ENCODE peak calls at places on chromosome 16, in five cellular contexts. One of them, this sample, is unnamed.

GRCh38 chr16:70576431-70577255 is 53.0 kb downstream of the SF3B3 start:
- DNase-seq in B cell: no peak
- DNase-seq in GM23338: peak
- DNase-seq in neural crest cell: no peak
- DNase-seq in fibroblast of lung: peak
- DNase-seq in this sample: no peak

GRCh38 chr16:48620445-48620844 is 10.5 kb upstream of the N4BP1 start:
- DNase-seq in B cell: no peak
- DNase-seq in GM23338: no peak
- DNase-seq in neural crest cell: no peak
- DNase-seq in fibroblast of lung: no peak
- DNase-seq in this sample: no peak

GRCh38 chr16:78127130-78127529 is 27.7 kb downstream of the WWOX start:
- DNase-seq in B cell: no peak
- DNase-seq in GM23338: no peak
- DNase-seq in neural crest cell: no peak
- DNase-seq in fibroblast of lung: peak
- DNase-seq in this sample: no peak

GRCh38 chr16:57859331-57859730 is 57.0 kb upstream of the KIFC3 start:
- DNase-seq in B cell: no peak
- DNase-seq in GM23338: peak
- DNase-seq in neural crest cell: no peak
- DNase-seq in fibroblast of lung: peak
- DNase-seq in this sample: no peak

GRCh38 chr16:18039931-18040330 is 296.6 kb downstream of the NPIPA8 start:
- DNase-seq in B cell: no peak
- DNase-seq in GM23338: no peak
- DNase-seq in neural crest cell: no peak
- DNase-seq in fibroblast of lung: peak
- DNase-seq in this sample: no peak

GRCh38 chr16:72787519-72788268 is 260.2 kb downstream of the ZFHX3 start:
- DNase-seq in B cell: peak
- DNase-seq in GM23338: peak
- DNase-seq in neural crest cell: peak
- DNase-seq in fibroblast of lung: peak
- DNase-seq in this sample: peak

GRCh38 chr16:59535298-59535697 is 801.2 kb upstream of the GOT2 start:
- DNase-seq in B cell: no peak
- DNase-seq in GM23338: peak
- DNase-seq in neural crest cell: no peak
- DNase-seq in fibroblast of lung: no peak
- DNase-seq in this sample: no peak

GRCh38 chr16:66070140-66070887 is 296.2 kb upstream of the CDH5 start:
- DNase-seq in B cell: no peak
- DNase-seq in GM23338: no peak
- DNase-seq in neural crest cell: no peak
- DNase-seq in fibroblast of lung: peak
- DNase-seq in this sample: no peak

GRCh38 chr16:86683441-86684194 is 105.3 kb downstream of the FOXL1 start:
- DNase-seq in B cell: no peak
- DNase-seq in GM23338: no peak
- DNase-seq in neural crest cell: no peak
- DNase-seq in fibroblast of lung: no peak
- DNase-seq in this sample: no peak

GRCh38 chr16:46897471-46897870 is 13.3 kb downstream of the GPT2 start:
- DNase-seq in B cell: no peak
- DNase-seq in GM23338: no peak
- DNase-seq in neural crest cell: no peak
- DNase-seq in fibroblast of lung: no peak
- DNase-seq in this sample: no peak

GRCh38 chr16:56255904-56256303 is 64.6 kb downstream of the GNAO1 start:
- DNase-seq in B cell: no peak
- DNase-seq in GM23338: no peak
- DNase-seq in neural crest cell: no peak
- DNase-seq in fibroblast of lung: no peak
- DNase-seq in this sample: no peak

GRCh38 chr16:54204756-54205155 is 81.8 kb downstream of the IRX3 start:
- DNase-seq in B cell: no peak
- DNase-seq in GM23338: no peak
- DNase-seq in neural crest cell: no peak
- DNase-seq in fibroblast of lung: no peak
- DNase-seq in this sample: no peak

GRCh38 chr16:69564845-69565610 is 738 bp upstream of the NFAT5 start:
- DNase-seq in B cell: peak
- DNase-seq in GM23338: peak
- DNase-seq in neural crest cell: no peak
- DNase-seq in fibroblast of lung: peak
- DNase-seq in this sample: no peak

GRCh38 chr16:70730944-70731343 is 45.1 kb upstream of the MTSS2 start:
- DNase-seq in B cell: no peak
- DNase-seq in GM23338: no peak
- DNase-seq in neural crest cell: no peak
- DNase-seq in fibroblast of lung: no peak
- DNase-seq in this sample: no peak

GRCh38 chr16:81497690-81498089 is 53.1 kb downstream of the CMIP start:
- DNase-seq in B cell: peak
- DNase-seq in GM23338: peak
- DNase-seq in neural crest cell: no peak
- DNase-seq in fibroblast of lung: no peak
- DNase-seq in this sample: no peak
- TF ChIP-seq CTCF in B cell: peak
- TF ChIP-seq CTCF in GM23338: peak
- TF ChIP-seq CTCF in neural crest cell: no peak
- TF ChIP-seq CTCF in fibroblast of lung: no peak
- TF ChIP-seq CTCF in this sample: no peak

DNA sequence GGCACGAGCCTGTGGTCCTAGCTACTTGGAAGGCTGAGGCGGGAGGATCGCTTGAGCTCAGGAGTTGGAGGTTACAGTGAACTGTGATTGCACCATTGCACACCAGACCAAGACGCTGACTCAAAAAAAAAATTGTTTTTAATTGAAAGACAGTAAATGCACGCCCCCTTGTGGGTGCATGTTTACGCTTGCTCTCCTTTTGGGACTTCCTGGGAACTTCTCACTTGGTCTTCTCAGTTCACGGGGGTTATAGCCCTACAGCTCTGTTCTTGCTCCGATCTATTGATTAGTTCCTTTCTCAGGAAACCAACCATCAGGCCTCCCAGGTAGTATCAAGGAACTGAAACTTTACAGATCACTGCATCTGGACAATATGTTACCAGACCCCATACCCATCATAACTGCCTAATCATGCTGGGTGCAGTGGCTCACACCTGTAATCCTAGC is 14.2 kb upstream of the RIPOR1 start:
- DNase-seq in B cell: peak
- DNase-seq in GM23338: peak
- DNase-seq in neural crest cell: peak
- DNase-seq in fibroblast of lung: peak
- DNase-seq in this sample: peak
- TF ChIP-seq CTCF in B cell: peak
- TF ChIP-seq CTCF in GM23338: peak
- TF ChIP-seq CTCF in neural crest cell: peak
- TF ChIP-seq CTCF in fibroblast of lung: peak
- TF ChIP-seq CTCF in this sample: peak

GRCh38 chr16:2755158-2755557 is 2.7 kb downstream of the SRRM2 start:
- DNase-seq in B cell: no peak
- DNase-seq in GM23338: no peak
- DNase-seq in neural crest cell: no peak
- DNase-seq in fibroblast of lung: no peak
- DNase-seq in this sample: no peak
- TF ChIP-seq CTCF in B cell: no peak
- TF ChIP-seq CTCF in GM23338: no peak
- TF ChIP-seq CTCF in neural crest cell: no peak
- TF ChIP-seq CTCF in fibroblast of lung: no peak
- TF ChIP-seq CTCF in this sample: no peak

DNA sequence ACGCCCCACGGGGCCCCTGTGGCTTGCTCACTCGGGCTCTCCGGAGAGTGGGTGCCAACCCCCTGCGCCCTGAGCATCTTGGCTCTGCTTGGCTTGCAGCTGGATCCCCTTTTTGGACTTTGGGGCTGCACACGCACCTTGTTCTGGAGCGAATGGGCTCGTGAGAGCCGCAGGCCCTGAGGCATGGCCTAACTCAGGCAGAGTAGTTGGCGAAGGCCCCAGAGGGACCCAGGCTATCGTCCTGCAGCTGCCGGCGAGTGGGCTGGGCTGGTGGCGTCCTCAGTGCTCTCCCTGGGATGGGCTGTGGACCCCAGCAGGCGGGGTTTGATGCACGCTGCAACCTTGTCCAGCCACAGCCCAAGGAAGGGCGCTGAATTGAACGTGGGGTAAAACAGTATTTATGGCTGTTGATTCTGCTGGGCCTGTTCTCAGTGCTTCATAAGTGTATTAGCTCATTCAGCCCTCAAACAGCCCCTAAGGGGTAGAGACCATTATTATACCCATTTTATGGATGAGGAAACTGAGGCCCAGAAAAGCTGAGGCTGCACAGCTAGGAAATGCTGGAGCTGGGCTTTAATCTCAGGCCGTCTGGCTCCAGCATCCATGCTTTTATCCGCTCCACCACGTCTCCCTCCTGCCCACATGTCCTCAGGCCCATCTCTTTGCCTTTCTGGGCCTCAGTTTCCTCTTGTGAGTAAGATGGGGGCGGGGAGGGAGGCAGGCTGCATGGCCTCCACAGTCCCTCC is 171.2 kb upstream of the CIBAR2 start:
- DNase-seq in B cell: no peak
- DNase-seq in GM23338: no peak
- DNase-seq in neural crest cell: no peak
- DNase-seq in fibroblast of lung: no peak
- DNase-seq in this sample: no peak
- TF ChIP-seq CTCF in B cell: no peak
- TF ChIP-seq CTCF in GM23338: no peak
- TF ChIP-seq CTCF in neural crest cell: no peak
- TF ChIP-seq CTCF in fibroblast of lung: no peak
- TF ChIP-seq CTCF in this sample: no peak

DNA sequence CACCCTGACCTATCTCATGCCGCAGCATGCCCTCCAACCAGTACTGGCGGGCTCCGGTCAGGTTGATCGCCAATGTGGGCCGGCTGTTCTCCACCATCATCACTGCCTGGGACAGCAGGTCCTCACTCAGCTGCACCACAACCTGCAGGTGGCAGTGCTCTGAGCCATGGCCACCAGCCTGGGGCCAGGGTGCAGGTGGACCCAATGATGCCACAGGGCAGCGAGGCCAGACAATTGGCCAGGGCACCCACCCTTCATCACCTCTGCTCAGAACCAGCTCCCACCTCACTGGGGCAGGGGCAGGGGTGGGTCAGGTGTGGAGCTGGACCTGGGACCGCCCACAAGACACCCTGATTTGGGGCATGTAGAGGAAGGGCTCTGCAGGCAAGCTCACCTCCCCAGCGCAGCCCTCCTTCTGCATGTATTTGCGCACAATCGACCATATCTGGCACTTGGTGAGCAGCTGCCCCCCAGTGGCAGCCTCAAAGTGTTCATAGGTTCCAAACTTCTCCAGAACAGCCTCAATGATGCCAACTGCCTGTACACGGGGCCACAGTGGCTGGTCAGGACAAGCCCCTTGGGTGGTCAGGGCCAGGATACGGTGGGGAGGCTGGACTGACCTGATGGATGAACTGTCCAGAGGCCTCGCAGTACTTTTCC is 4.2 kb downstream of the MATCAP1 start:
- DNase-seq in B cell: no peak
- DNase-seq in GM23338: no peak
- DNase-seq in neural crest cell: no peak
- DNase-seq in fibroblast of lung: no peak
- DNase-seq in this sample: no peak
- TF ChIP-seq CTCF in B cell: no peak
- TF ChIP-seq CTCF in GM23338: peak
- TF ChIP-seq CTCF in neural crest cell: peak
- TF ChIP-seq CTCF in fibroblast of lung: peak
- TF ChIP-seq CTCF in this sample: no peak

DNA sequence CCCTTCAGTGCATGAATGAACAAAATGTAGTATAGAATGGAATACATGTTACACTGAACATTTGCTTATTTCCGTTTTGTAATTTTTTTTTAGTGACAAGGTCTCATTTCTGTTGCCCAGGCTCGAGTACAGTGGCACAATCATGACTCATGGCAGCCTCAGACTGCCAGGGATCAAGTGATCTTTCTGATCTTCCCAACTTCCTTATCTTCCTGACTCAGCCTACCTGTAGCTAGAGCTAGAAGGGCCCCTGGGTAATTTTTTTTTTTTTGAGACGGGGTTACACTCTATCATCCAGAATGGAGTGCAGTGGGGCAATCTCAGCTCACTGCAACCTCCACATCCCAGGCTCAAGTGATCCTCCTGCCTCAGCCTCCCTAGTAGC is 7.4 kb upstream of the SLX4 start:
- DNase-seq in B cell: no peak
- DNase-seq in GM23338: no peak
- DNase-seq in neural crest cell: no peak
- DNase-seq in fibroblast of lung: no peak
- DNase-seq in this sample: no peak
- TF ChIP-seq CTCF in B cell: no peak
- TF ChIP-seq CTCF in GM23338: no peak
- TF ChIP-seq CTCF in neural crest cell: no peak
- TF ChIP-seq CTCF in fibroblast of lung: no peak
- TF ChIP-seq CTCF in this sample: no peak

GRCh38 chr16:51888534-51888933 is 658.4 kb downstream of the TOX3 start:
- DNase-seq in B cell: no peak
- DNase-seq in GM23338: no peak
- DNase-seq in neural crest cell: no peak
- DNase-seq in fibroblast of lung: no peak
- DNase-seq in this sample: no peak

GRCh38 chr16:51888021-51888420 is 658.9 kb downstream of the TOX3 start:
- DNase-seq in B cell: no peak
- DNase-seq in GM23338: no peak
- DNase-seq in neural crest cell: no peak
- DNase-seq in fibroblast of lung: no peak
- DNase-seq in this sample: no peak

GRCh38 chr16:51881731-51882130 is 665.2 kb downstream of the TOX3 start:
- DNase-seq in B cell: no peak
- DNase-seq in GM23338: no peak
- DNase-seq in neural crest cell: no peak
- DNase-seq in fibroblast of lung: peak
- DNase-seq in this sample: no peak

GRCh38 chr16:51884773-51885172 is 662.2 kb downstream of the TOX3 start:
- DNase-seq in B cell: no peak
- DNase-seq in GM23338: no peak
- DNase-seq in neural crest cell: no peak
- DNase-seq in fibroblast of lung: no peak
- DNase-seq in this sample: no peak

DNA sequence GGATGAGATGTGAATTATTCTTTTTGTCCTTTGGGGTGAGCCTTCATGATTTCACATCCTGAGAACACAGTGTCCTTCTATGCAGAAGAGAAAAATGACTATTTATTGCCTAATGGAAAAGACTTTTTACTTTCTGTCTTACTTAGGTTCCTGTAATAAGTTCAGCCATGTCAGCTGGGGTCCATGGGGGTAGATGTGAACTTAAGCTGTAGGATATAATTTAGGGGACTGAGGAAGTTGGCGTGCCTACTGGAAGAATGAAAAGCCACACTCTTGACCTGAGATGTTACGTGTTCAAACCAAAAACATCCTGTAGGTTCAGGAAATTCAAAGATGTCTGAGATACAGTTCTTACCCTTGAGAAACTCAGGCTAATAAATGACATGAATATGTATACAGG is 660.5 kb downstream of the TOX3 start:
- DNase-seq in B cell: no peak
- DNase-seq in GM23338: no peak
- DNase-seq in neural crest cell: no peak
- DNase-seq in fibroblast of lung: no peak
- DNase-seq in this sample: no peak
- TF ChIP-seq CTCF in B cell: no peak
- TF ChIP-seq CTCF in GM23338: no peak
- TF ChIP-seq CTCF in neural crest cell: no peak
- TF ChIP-seq CTCF in fibroblast of lung: no peak
- TF ChIP-seq CTCF in this sample: no peak

GRCh38 chr16:1379863-1380174 is 28.1 kb downstream of the GNPTG start:
- DNase-seq in B cell: no peak
- DNase-seq in GM23338: peak
- DNase-seq in neural crest cell: no peak
- DNase-seq in fibroblast of lung: no peak
- DNase-seq in this sample: no peak
- TF ChIP-seq CTCF in B cell: no peak
- TF ChIP-seq CTCF in GM23338: peak
- TF ChIP-seq CTCF in neural crest cell: no peak
- TF ChIP-seq CTCF in fibroblast of lung: no peak
- TF ChIP-seq CTCF in this sample: no peak